ENCODE peak calls at places on chromosomes 16 and 17, in five cellular contexts. One of them, this sample, is unnamed.

GRCh38 chr17:78559749-78560368 is 17.3 kb downstream of the DNAH17 start:
- DNase-seq in GM12878: no peak
- DNase-seq in HepG2: no peak
- DNase-seq in H1: peak; percentile 10
- DNase-seq in NT2/D1: no peak
- DNase-seq in this sample: no peak

GRCh38 chr17:13413001-13413400 is 188.7 kb downstream of the HS3ST3A1 start:
- DNase-seq in GM12878: no peak
- DNase-seq in HepG2: no peak
- DNase-seq in H1: no peak
- DNase-seq in NT2/D1: no peak
- DNase-seq in this sample: no peak

GRCh38 chr17:39028690-39029089 is 61.5 kb upstream of the FBXO47 start:
- DNase-seq in GM12878: no peak
- DNase-seq in HepG2: no peak
- DNase-seq in H1: no peak
- DNase-seq in NT2/D1: no peak
- DNase-seq in this sample: no peak

GRCh38 chr17:42796066-42796758 is 2.3 kb downstream of the COA3 start:
- DNase-seq in GM12878: no peak
- DNase-seq in HepG2: no peak
- DNase-seq in H1: no peak
- DNase-seq in NT2/D1: no peak
- DNase-seq in this sample: no peak

GRCh38 chr16:66292241-66292935 is 74.1 kb upstream of the CDH5 start:
- DNase-seq in GM12878: no peak
- DNase-seq in HepG2: no peak
- DNase-seq in H1: no peak
- DNase-seq in NT2/D1: no peak
- DNase-seq in this sample: no peak

GRCh38 chr17:50037321-50038107 is 18.4 kb upstream of the ITGA3 start:
- DNase-seq in GM12878: no peak
- DNase-seq in HepG2: no peak
- DNase-seq in H1: no peak
- DNase-seq in NT2/D1: no peak
- DNase-seq in this sample: no peak

GRCh38 chr17:14545156-14545906 is 244.4 kb downstream of the HS3ST3B1 start:
- DNase-seq in GM12878: no peak
- DNase-seq in HepG2: no peak
- DNase-seq in H1: no peak
- DNase-seq in NT2/D1: no peak
- DNase-seq in this sample: no peak

GRCh38 chr16:89708481-89708931 is 7.0 kb upstream of the SPATA2L start:
- DNase-seq in GM12878: no peak
- DNase-seq in HepG2: no peak
- DNase-seq in H1: no peak
- DNase-seq in NT2/D1: no peak
- DNase-seq in this sample: no peak

GRCh38 chr17:42113293-42114069 is 967 bp upstream of the DHX58 start:
- DNase-seq in GM12878: no peak
- DNase-seq in HepG2: no peak
- DNase-seq in H1: no peak
- DNase-seq in NT2/D1: no peak
- DNase-seq in this sample: no peak

GRCh38 chr16:85936761-85937343 is 37.9 kb downstream of the IRF8 start:
- DNase-seq in GM12878: no peak
- DNase-seq in HepG2: no peak
- DNase-seq in H1: no peak
- DNase-seq in NT2/D1: no peak
- DNase-seq in this sample: no peak

GRCh38 chr16:80147021-80147680 is 393.6 kb upstream of the DYNLRB2 start:
- DNase-seq in GM12878: no peak
- DNase-seq in HepG2: no peak
- DNase-seq in H1: no peak
- DNase-seq in NT2/D1: no peak
- DNase-seq in this sample: no peak

GRCh38 chr17:34633351-34633750 is 54.0 kb downstream of the TMEM132E start:
- DNase-seq in GM12878: no peak
- DNase-seq in HepG2: no peak
- DNase-seq in H1: no peak
- DNase-seq in NT2/D1: no peak
- DNase-seq in this sample: no peak

GRCh38 chr16:29310852-29311314 is 95.6 kb downstream of the NPIPB11 start:
- DNase-seq in GM12878: no peak
- DNase-seq in HepG2: peak; percentile 55
- DNase-seq in H1: no peak
- DNase-seq in NT2/D1: no peak
- DNase-seq in this sample: no peak

GRCh38 chr17:19370493-19370960 is 7.8 kb upstream of the MAPK7 start:
- DNase-seq in GM12878: no peak
- DNase-seq in HepG2: no peak
- DNase-seq in H1: no peak
- DNase-seq in NT2/D1: no peak
- DNase-seq in this sample: no peak

GRCh38 chr16:1152123-1152638 is 725 bp upstream of the CACNA1H start:
- DNase-seq in GM12878: no peak
- DNase-seq in HepG2: no peak
- DNase-seq in H1: no peak
- DNase-seq in NT2/D1: no peak
- DNase-seq in this sample: peak; percentile 33

GRCh38 chr17:42784811-42785592 is 4.6 kb downstream of the WNK4 start:
- DNase-seq in GM12878: no peak
- DNase-seq in HepG2: no peak
- DNase-seq in H1: no peak
- DNase-seq in NT2/D1: no peak
- DNase-seq in this sample: no peak

GRCh38 chr17:40794466-40794865 is 5.3 kb downstream of the KRT28 start:
- DNase-seq in GM12878: no peak
- DNase-seq in HepG2: no peak
- DNase-seq in H1: no peak
- DNase-seq in NT2/D1: no peak
- DNase-seq in this sample: no peak

GRCh38 chr17:40791116-40791515 is 8.6 kb downstream of the KRT28 start:
- DNase-seq in GM12878: no peak
- DNase-seq in HepG2: no peak
- DNase-seq in H1: no peak
- DNase-seq in NT2/D1: no peak
- DNase-seq in this sample: no peak

GRCh38 chr17:40791808-40792436 is 7.8 kb downstream of the KRT28 start:
- DNase-seq in GM12878: no peak
- DNase-seq in HepG2: peak; percentile 45
- DNase-seq in H1: no peak
- DNase-seq in NT2/D1: peak; percentile 23
- DNase-seq in this sample: peak; percentile 10

GRCh38 chr17:40795019-40795667 is 4.6 kb downstream of the KRT28 start:
- DNase-seq in GM12878: no peak
- DNase-seq in HepG2: no peak
- DNase-seq in H1: no peak
- DNase-seq in NT2/D1: no peak
- DNase-seq in this sample: no peak

GRCh38 chr17:40793800-40794199 is 6.0 kb downstream of the KRT28 start:
- DNase-seq in GM12878: no peak
- DNase-seq in HepG2: no peak
- DNase-seq in H1: no peak
- DNase-seq in NT2/D1: no peak
- DNase-seq in this sample: no peak
- TF ChIP-seq SUZ12 in GM12878: no peak
- TF ChIP-seq SUZ12 in HepG2: no peak
- TF ChIP-seq SUZ12 in H1: no peak
- TF ChIP-seq SUZ12 in NT2/D1: no peak
- TF ChIP-seq SUZ12 in this sample: no peak

GRCh38 chr16:67865318-67865717 is 7.5 kb upstream of the EDC4 start:
- DNase-seq in GM12878: no peak
- DNase-seq in HepG2: peak; percentile 68
- DNase-seq in H1: no peak
- DNase-seq in NT2/D1: no peak
- DNase-seq in this sample: peak; percentile 42
- TF ChIP-seq SUZ12 in GM12878: no peak
- TF ChIP-seq SUZ12 in HepG2: no peak
- TF ChIP-seq SUZ12 in H1: no peak
- TF ChIP-seq SUZ12 in NT2/D1: no peak
- TF ChIP-seq SUZ12 in this sample: no peak

DNA sequence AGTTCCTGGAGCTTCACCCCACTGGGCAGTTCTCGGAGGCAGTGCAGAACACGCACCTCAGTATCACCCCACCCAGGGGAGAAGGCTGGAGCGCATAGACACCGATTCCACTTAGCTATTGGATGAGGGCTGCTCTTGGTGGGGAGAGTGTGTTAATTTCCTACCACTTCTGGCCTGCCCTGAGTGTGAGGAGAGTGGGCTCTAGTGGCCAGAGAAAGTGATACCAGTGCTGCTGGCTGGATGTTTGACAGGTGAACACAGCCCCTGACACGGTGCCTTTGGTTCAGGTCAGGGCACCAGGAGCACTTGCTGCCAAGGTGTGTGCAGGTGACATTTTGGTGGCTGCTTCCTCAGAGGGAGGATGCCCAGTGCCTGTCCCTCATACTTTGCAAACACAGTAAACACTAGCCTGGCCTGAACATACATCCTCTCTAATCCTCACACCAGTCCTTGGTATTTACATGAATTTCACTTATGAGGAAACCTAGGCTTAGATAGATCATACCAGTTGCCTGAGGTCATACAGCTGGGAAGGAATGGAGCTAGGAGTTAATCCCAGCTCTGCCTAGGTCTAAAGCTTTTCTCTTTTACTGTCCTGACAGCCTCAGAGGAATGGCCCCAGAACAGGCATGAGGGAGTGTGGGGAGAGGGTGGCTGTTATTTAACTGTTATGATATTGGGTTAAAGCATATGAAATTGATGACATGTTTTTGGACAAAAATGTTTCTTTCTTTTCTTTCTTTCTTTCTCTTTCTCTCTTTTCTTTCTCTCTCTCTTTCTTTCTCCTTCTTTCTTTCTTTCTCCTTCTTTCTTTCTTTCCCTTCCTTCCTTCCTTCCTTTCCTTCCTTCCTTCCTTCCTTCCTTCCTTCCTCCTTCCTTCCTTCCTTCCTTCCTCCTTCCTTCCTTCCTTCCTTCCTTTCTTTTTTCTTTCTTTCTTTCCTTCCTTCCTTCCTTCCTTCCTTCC is 21.0 kb upstream of the ITGAX start:
- DNase-seq in GM12878: no peak
- DNase-seq in HepG2: peak; percentile 66
- DNase-seq in H1: no peak
- DNase-seq in NT2/D1: peak; percentile 11
- DNase-seq in this sample: peak; percentile 57
- TF ChIP-seq SUZ12 in GM12878: no peak
- TF ChIP-seq SUZ12 in HepG2: no peak
- TF ChIP-seq SUZ12 in H1: no peak
- TF ChIP-seq SUZ12 in NT2/D1: no peak
- TF ChIP-seq SUZ12 in this sample: no peak

GRCh38 chr17:48612456-48612853 is 1.6 kb upstream of the HOXB7 start:
- DNase-seq in GM12878: no peak
- DNase-seq in HepG2: no peak
- DNase-seq in H1: no peak
- DNase-seq in NT2/D1: no peak
- DNase-seq in this sample: no peak
- TF ChIP-seq SUZ12 in GM12878: no peak
- TF ChIP-seq SUZ12 in HepG2: no peak
- TF ChIP-seq SUZ12 in H1: peak; percentile 88
- TF ChIP-seq SUZ12 in NT2/D1: no peak
- TF ChIP-seq SUZ12 in this sample: no peak